ENCODE peak calls at places on chromosomes 1 and 21, in seven cellular contexts. S is activated gamma-delta T cell treated with Interleukin-2 at 50 U/mL for 16 hours; Q is T-helper 9 cell; H is naive thymus-derived CD8-positive, alpha-beta T cell; V is endothelial cell of umbilical vein; E is iris pigment epithelial cell; L is activated T-helper 1 cell treated with Interleukin-2 at 50 U/mL for 16 hours. D is an unnamed sample.

GRCh38 chr1:201309420-201309819 is 26.1 kb downstream of the PKP1 start:
- DNase-seq in H (no peak), S (no peak), E (peak), L (no peak), Q (no peak), V (peak), D (peak)

GRCh38 chr1:231523816-231524215 is 4.7 kb upstream of the TSNAX start:
- DNase-seq in L (no peak), S (no peak), Q (no peak), H (no peak), E (no peak), V (no peak), D (no peak)

GRCh38 chr1:244322791-244323521 is 128.8 kb downstream of the ADSS2 start:
- DNase-seq in Q (no peak), S (peak), L (no peak), V (peak), H (no peak), E (peak), D (peak)

GRCh38 chr1:29975036-29975694 is 738.8 kb downstream of the PTPRU start:
- DNase-seq in S (no peak), L (no peak), H (no peak), V (peak), Q (no peak), E (peak), D (peak)

GRCh38 chr1:165129568-165130164 is 226.8 kb downstream of the LMX1A start:
- DNase-seq in V (peak), H (no peak), L (no peak), E (peak), S (no peak), Q (no peak), D (peak)

GRCh38 chr1:2636733-2637132 is 3.9 kb upstream of the MMEL1 start:
- DNase-seq in L (no peak), Q (no peak), S (no peak), E (no peak), H (no peak), V (no peak), D (no peak)

GRCh38 chr1:189431437-189431836 is 1046.2 kb downstream of the BRINP3 start:
- DNase-seq in Q (no peak), E (peak), V (no peak), H (no peak), L (no peak), S (no peak), D (no peak)

GRCh38 chr1:45974541-45975269 is 157.7 kb downstream of the PIK3R3 start:
- DNase-seq in E (peak), H (no peak), Q (no peak), S (no peak), L (no peak), V (no peak), D (peak)

GRCh38 chr21:35849131-35849530 is 211.2 kb downstream of the SETD4 start:
- DNase-seq in Q (no peak), E (peak), H (no peak), V (peak), L (no peak), S (no peak), D (no peak)

GRCh38 chr1:3912809-3913685 is 13.0 kb upstream of the C1orf174 start:
- DNase-seq in H (no peak), L (no peak), E (no peak), V (no peak), Q (no peak), S (no peak), D (no peak)

GRCh38 chr1:16174886-16175598 is 19.2 kb upstream of the EPHA2 start:
- DNase-seq in H (no peak), V (no peak), Q (no peak), L (no peak), E (no peak), S (no peak), D (no peak)

GRCh38 chr21:31180256-31181088 is 142.2 kb upstream of the KRTAP19-8 start:
- DNase-seq in L (no peak), S (no peak), V (peak), E (peak), Q (no peak), H (no peak), D (peak)

GRCh38 chr21:42565886-42566523 is 52.4 kb downstream of the SLC37A1 start:
- DNase-seq in Q (no peak), S (no peak), V (no peak), L (no peak), H (no peak), E (no peak), D (no peak)

GRCh38 chr21:45460611-45461368 is 55.8 kb downstream of the COL18A1 start:
- DNase-seq in V (no peak), Q (no peak), E (peak), H (no peak), L (no peak), S (no peak), D (peak)

GRCh38 chr1:167795810-167796740 is 74.3 kb downstream of the MPZL1 start:
- DNase-seq in S (no peak), V (peak), H (no peak), Q (no peak), L (no peak), E (no peak), D (peak)

GRCh38 chr1:13583964-13584791 is 546 bp downstream of the PDPN start:
- DNase-seq in Q (no peak), V (no peak), L (no peak), S (no peak), H (no peak), E (peak), D (no peak)

GRCh38 chr1:158969855-158970254 is 38.5 kb downstream of the PYHIN1 start:
- DNase-seq in Q (no peak), V (no peak), L (no peak), H (no peak), E (no peak), S (no peak), D (peak)

GRCh38 chr1:183516725-183517124 is 44.4 kb downstream of the SMG7 start:
- DNase-seq in S (no peak), V (no peak), E (no peak), L (no peak), Q (no peak), H (no peak), D (no peak)

GRCh38 chr1:77031101-77031662 is 163.9 kb downstream of the ST6GALNAC5 start:
- DNase-seq in V (peak), E (peak), Q (no peak), L (no peak), S (no peak), H (no peak), D (peak)

GRCh38 chr1:25095635-25096200 is 136.6 kb downstream of the SYF2 start:
- DNase-seq in S (peak), E (no peak), Q (no peak), H (no peak), L (no peak), V (no peak), D (no peak)

GRCh38 chr1:57319165-57319564 is 104.7 kb downstream of the DAB1 start:
- DNase-seq in E (peak), H (no peak), V (no peak), L (no peak), S (no peak), Q (no peak), D (peak)

D was measured in ELR.